ENCODE peak calls at places on chromosome 18, in five cellular contexts. F, H, K, A and Q are unnamed samples.

GRCh38 chr18:11785444-11786055 is 65.7 kb upstream of the CHMP1B start:
- DNase-seq in F (no peak), A (no peak), H (no peak), K (no peak), Q (no peak)

GRCh38 chr18:22355069-22355468 is 62.6 kb downstream of the CTAGE1 start:
- DNase-seq in K (no peak), H (no peak), A (no peak), F (no peak), Q (no peak)

GRCh38 chr18:28995319-28995718 is 818.4 kb upstream of the CDH2 start:
- DNase-seq in H (no peak), K (peak; percentile 0), A (no peak), F (peak; percentile 7), Q (peak; percentile 4)

GRCh38 chr18:6920099-6920955 is 190.8 kb downstream of the ARHGAP28 start:
- DNase-seq in K (no peak), H (peak; percentile 80), A (peak; percentile 61), F (peak; percentile 67), Q (peak; percentile 75)

GRCh38 chr18:6205706-6206105 is 209.0 kb downstream of the L3MBTL4 start:
- DNase-seq in K (no peak), F (no peak), A (no peak), H (no peak), Q (no peak)

GRCh38 chr18:11989174-11989573 is 7.9 kb downstream of the IMPA2 start:
- DNase-seq in H (no peak), K (no peak), A (no peak), F (no peak), Q (no peak)

GRCh38 chr18:9810216-9810804 is 75.5 kb upstream of the TXNDC2 start:
- DNase-seq in H (no peak), F (no peak), K (no peak), A (no peak), Q (no peak)

GRCh38 chr18:11310476-11311086 is 161.2 kb upstream of the PIEZO2 start:
- DNase-seq in F (peak; percentile 44), A (peak; percentile 40), K (peak; percentile 22), H (peak; percentile 56), Q (no peak)

GRCh38 chr18:59022167-59022945 is 117.3 kb upstream of the SEC11C start:
- DNase-seq in K (no peak), H (no peak), A (no peak), F (peak; percentile 72), Q (no peak)

GRCh38 chr18:74395630-74396251 is 61.4 kb downstream of the DIPK1C start:
- DNase-seq in K (no peak), A (no peak), H (no peak), F (no peak), Q (no peak)

GRCh38 chr18:23894661-23895175 is 119.8 kb upstream of the TTC39C start:
- DNase-seq in F (no peak), A (no peak), K (no peak), H (no peak), Q (no peak)

GRCh38 chr18:26322892-26323653 is 96.8 kb downstream of the TAF4B start:
- DNase-seq in A (peak; percentile 18), F (no peak), K (no peak), H (no peak), Q (no peak)

GRCh38 chr18:57659463-57660102 is 37.9 kb upstream of the NARS1 start:
- DNase-seq in K (no peak), H (peak; percentile 86), F (no peak), A (no peak), Q (no peak)

GRCh38 chr18:6836331-6836730 is 106.8 kb downstream of the ARHGAP28 start:
- DNase-seq in A (no peak), F (no peak), H (peak; percentile 56), K (no peak), Q (no peak)

GRCh38 chr18:49768051-49768391 is 45.3 kb downstream of the ACAA2 start:
- DNase-seq in H (peak; percentile 43), A (peak; percentile 18), F (no peak), K (peak; percentile 62), Q (peak; percentile 17)

GRCh38 chr18:26304511-26304910 is 78.3 kb downstream of the TAF4B start:
- DNase-seq in K (no peak), H (no peak), F (no peak), A (no peak), Q (no peak)

GRCh38 chr18:48023334-48024008 is 93.0 kb upstream of the SMAD2 start:
- DNase-seq in F (peak; percentile 89), A (peak; percentile 13), K (peak; percentile 52), H (peak; percentile 44), Q (peak; percentile 87)

GRCh38 chr18:58310517-58310916 is 266.5 kb downstream of the NEDD4L start:
- DNase-seq in A (no peak), K (no peak), H (no peak), F (no peak), Q (peak; percentile 47)

GRCh38 chr18:58247363-58247834 is 203.4 kb downstream of the NEDD4L start:
- DNase-seq in A (no peak), H (no peak), F (no peak), K (no peak), Q (no peak)

GRCh38 chr18:79951545-79952456 is at the start of gene SLC66A2:
- DNase-seq in K (peak; percentile 50), H (peak; percentile 86), F (peak; percentile 97), A (peak; percentile 57), Q (peak; percentile 87)

GRCh38 chr18:69158949-69159348 is 241.7 kb upstream of the DOK6 start:
- DNase-seq in H (no peak), F (no peak), A (no peak), K (no peak), Q (no peak)
- TF ChIP-seq JUND in H (no peak), F (no peak), A (no peak), K (no peak), Q (no peak)

GRCh38 chr18:56576826-56577573 is 61.4 kb downstream of the TXNL1 start:
- DNase-seq in K (no peak), H (no peak), A (no peak), F (no peak), Q (no peak)
- TF ChIP-seq JUND in K (no peak), H (no peak), A (no peak), F (no peak), Q (no peak)

DNA sequence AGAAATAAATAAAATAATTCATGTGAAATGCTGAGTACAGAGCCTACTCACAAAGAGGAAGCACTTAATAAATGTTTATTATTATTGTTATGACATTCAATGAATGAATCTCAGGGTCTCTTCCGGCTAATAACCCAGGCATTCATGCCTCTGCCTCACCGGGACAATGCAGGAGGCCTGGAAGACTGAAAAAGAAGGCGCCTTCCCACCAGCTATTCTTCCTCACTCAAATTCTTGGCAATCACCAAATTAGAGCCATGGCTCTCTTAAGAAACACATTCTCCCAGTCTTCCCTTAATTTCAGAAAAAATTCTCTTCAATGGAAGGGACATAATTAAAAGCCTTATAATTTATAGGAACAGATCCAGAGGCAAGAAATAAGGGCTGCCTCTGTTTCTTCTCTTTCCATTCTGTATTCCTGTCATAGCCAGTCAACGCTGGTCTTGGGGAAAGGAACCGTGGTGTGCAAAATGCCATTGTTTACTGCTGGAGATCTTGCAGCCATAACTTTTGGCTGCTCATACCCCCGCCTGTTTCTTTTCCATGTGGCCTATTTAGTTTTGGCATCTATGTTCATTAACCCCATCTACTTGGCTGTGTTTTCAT is 32.8 kb downstream of the DTNA start:
- DNase-seq in K (no peak), H (no peak), F (no peak), A (no peak), Q (no peak)
- TF ChIP-seq JUND in K (no peak), H (no peak), F (no peak), A (no peak), Q (no peak)

DNA sequence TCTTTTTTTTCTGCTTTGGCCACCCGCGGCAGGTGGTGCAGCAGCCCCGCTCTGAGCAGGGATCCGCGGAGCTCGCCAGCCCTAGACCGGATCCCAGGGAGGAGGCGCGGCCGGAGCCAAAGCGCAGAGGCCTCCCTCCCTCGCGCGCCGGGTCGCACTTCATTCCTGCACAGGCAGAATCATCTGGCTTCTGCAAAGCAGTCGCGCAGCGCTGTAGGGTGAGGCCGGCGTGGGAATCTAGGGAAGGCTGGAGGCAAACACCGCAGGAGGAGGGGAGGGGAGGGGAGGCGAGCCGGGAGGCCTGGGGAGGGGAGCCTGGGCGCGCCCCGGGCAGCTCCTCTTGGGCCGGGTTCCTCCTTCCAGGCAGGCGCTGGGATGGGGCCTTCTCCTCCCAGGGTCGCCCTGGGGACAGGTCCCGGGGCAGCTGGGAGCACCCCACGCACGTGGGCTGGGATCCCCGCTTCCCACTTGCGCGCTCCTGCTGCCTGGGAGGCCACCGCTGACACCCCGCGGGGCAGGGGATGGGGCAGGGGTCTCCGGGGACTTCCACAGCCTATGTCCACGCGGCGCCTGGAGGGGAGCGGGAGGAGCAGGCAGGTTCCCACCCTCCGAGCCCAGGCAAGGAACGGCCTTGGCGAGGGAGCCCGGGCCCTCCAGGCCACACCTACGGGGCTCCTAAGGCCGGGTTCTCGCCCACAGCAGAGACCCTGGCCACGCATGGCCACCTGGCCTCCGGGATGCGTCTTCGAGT is 45.0 kb downstream of the MBP start:
- DNase-seq in A (no peak), K (no peak), H (no peak), F (no peak), Q (no peak)
- TF ChIP-seq JUND in A (no peak), K (no peak), H (no peak), F (no peak), Q (no peak)

DNA sequence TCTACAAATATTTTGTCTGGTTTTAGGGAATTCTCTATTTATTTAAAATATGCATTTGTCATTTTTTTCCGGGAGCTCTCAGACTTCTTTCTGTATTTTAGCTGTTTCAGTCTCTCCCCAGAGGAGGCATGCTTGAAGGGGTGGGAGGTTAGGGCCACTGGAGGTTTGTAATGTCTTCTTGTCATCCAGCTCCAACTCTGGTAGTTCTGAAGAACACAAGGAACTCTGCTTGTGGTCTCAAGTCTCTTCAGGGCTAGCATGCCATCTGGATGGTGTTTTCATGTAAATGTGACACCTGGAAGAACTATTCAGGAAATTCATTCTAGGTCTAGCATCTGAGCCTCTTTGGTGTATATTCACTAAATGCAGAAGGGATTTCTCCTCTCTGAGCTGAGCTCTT is 518.4 kb upstream of the DCC start:
- DNase-seq in F (no peak), H (no peak), K (no peak), A (no peak), Q (no peak)
- TF ChIP-seq JUND in F (no peak), H (no peak), K (no peak), A (no peak), Q (no peak)

DNA sequence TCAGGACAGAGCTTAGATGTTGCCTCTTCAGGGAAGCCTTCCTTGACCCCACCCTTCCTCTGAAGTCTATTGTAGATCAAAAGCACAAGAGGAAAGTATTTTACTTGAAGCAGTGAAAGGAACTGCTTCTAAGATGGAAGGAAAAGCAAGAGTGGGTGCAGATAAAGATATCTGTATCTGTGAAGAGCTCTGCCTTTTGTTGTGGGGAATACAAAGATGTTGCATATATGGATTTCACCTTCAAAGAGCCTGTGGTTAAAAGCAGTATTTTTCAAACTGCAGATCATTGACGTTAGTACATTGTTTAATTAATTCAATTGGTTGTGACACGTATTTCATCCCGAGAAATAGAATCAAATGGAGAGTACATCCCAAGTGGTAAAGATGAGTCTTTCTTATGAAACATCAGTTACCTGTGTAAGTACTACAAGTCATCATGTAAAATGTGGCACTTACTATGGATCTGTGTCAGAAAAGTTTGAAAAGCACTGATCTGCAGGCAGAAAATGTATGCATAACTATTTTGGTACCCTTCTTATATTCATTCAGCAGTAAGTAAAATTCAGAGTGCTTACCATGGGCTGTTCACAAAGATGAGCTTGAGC is 24.6 kb upstream of the TNFRSF11A start:
- DNase-seq in H (no peak), K (no peak), A (no peak), F (no peak), Q (no peak)
- TF ChIP-seq JUND in H (no peak), K (no peak), A (no peak), F (no peak), Q (no peak)